ENCODE peak calls at places on chromosomes 5 and 9, in eight cellular contexts. One of them, this sample, is unnamed.

GRCh38 chr5:73119492-73120157 is 750 bp upstream of the TMEM171 start:
- DNase-seq in Kasumi-1: no peak
- DNase-seq in cardiac fibroblast: no peak
- DNase-seq in GM03348: no peak
- DNase-seq in EH: no peak
- DNase-seq in mesothelial cell of epicardium: no peak
- DNase-seq in HuH-7: no peak
- DNase-seq in MCF 10A: peak
- DNase-seq in this sample: no peak

GRCh38 chr9:92721548-92721947 is 43.1 kb downstream of the BICD2 start:
- DNase-seq in Kasumi-1: no peak
- DNase-seq in cardiac fibroblast: no peak
- DNase-seq in GM03348: no peak
- DNase-seq in EH: peak
- DNase-seq in mesothelial cell of epicardium: no peak
- DNase-seq in HuH-7: no peak
- DNase-seq in MCF 10A: no peak
- DNase-seq in this sample: no peak

GRCh38 chr5:59873113-59873512 is 20.4 kb downstream of the PDE4D start:
- DNase-seq in Kasumi-1: no peak
- DNase-seq in cardiac fibroblast: peak
- DNase-seq in GM03348: peak
- DNase-seq in EH: peak
- DNase-seq in mesothelial cell of epicardium: no peak
- DNase-seq in HuH-7: no peak
- DNase-seq in MCF 10A: no peak
- DNase-seq in this sample: no peak

GRCh38 chr9:96618209-96619108 is 1.2 kb downstream of the CDC14B start:
- DNase-seq in Kasumi-1: no peak
- DNase-seq in cardiac fibroblast: peak
- DNase-seq in GM03348: peak
- DNase-seq in EH: peak
- DNase-seq in mesothelial cell of epicardium: peak
- DNase-seq in HuH-7: peak
- DNase-seq in MCF 10A: peak
- DNase-seq in this sample: no peak

GRCh38 chr9:135566552-135566951 is 5.0 kb downstream of the PAEP start:
- DNase-seq in Kasumi-1: no peak
- DNase-seq in cardiac fibroblast: no peak
- DNase-seq in GM03348: no peak
- DNase-seq in EH: no peak
- DNase-seq in mesothelial cell of epicardium: no peak
- DNase-seq in HuH-7: no peak
- DNase-seq in MCF 10A: peak
- DNase-seq in this sample: peak

GRCh38 chr5:150600951-150601773 is 39.3 kb upstream of the SYNPO start:
- DNase-seq in Kasumi-1: no peak
- DNase-seq in cardiac fibroblast: no peak
- DNase-seq in GM03348: peak
- DNase-seq in EH: peak
- DNase-seq in mesothelial cell of epicardium: no peak
- DNase-seq in HuH-7: no peak
- DNase-seq in MCF 10A: no peak
- DNase-seq in this sample: no peak

GRCh38 chr9:12776775-12777055 is 1.9 kb downstream of the LURAP1L start:
- DNase-seq in Kasumi-1: no peak
- DNase-seq in cardiac fibroblast: peak
- DNase-seq in GM03348: peak
- DNase-seq in EH: no peak
- DNase-seq in mesothelial cell of epicardium: no peak
- DNase-seq in HuH-7: no peak
- DNase-seq in MCF 10A: no peak
- DNase-seq in this sample: no peak

GRCh38 chr9:111965566-111966019 is 69.0 kb downstream of the UGCG start:
- DNase-seq in Kasumi-1: no peak
- DNase-seq in cardiac fibroblast: peak
- DNase-seq in GM03348: peak
- DNase-seq in EH: peak
- DNase-seq in mesothelial cell of epicardium: no peak
- DNase-seq in HuH-7: no peak
- DNase-seq in MCF 10A: peak
- DNase-seq in this sample: no peak

GRCh38 chr5:84831701-84832100 is 447.0 kb upstream of the EDIL3 start:
- DNase-seq in Kasumi-1: no peak
- DNase-seq in cardiac fibroblast: no peak
- DNase-seq in GM03348: no peak
- DNase-seq in EH: no peak
- DNase-seq in mesothelial cell of epicardium: no peak
- DNase-seq in HuH-7: no peak
- DNase-seq in MCF 10A: no peak
- DNase-seq in this sample: no peak

GRCh38 chr5:35246928-35247644 is 16.8 kb upstream of the PRLR start:
- DNase-seq in Kasumi-1: no peak
- DNase-seq in cardiac fibroblast: peak
- DNase-seq in GM03348: peak
- DNase-seq in EH: no peak
- DNase-seq in mesothelial cell of epicardium: no peak
- DNase-seq in HuH-7: no peak
- DNase-seq in MCF 10A: no peak
- DNase-seq in this sample: no peak

GRCh38 chr5:42586625-42587024 is 163.4 kb downstream of the GHR start:
- DNase-seq in Kasumi-1: no peak
- DNase-seq in cardiac fibroblast: peak
- DNase-seq in GM03348: no peak
- DNase-seq in EH: no peak
- DNase-seq in mesothelial cell of epicardium: no peak
- DNase-seq in HuH-7: no peak
- DNase-seq in MCF 10A: peak
- DNase-seq in this sample: no peak

GRCh38 chr9:119369670-119370366 is 583 bp upstream of the BRINP1 start:
- DNase-seq in Kasumi-1: no peak
- DNase-seq in cardiac fibroblast: no peak
- DNase-seq in GM03348: no peak
- DNase-seq in EH: no peak
- DNase-seq in mesothelial cell of epicardium: no peak
- DNase-seq in HuH-7: no peak
- DNase-seq in MCF 10A: no peak
- DNase-seq in this sample: no peak

GRCh38 chr5:135215617-135215995 is 181.6 kb upstream of the PITX1 start:
- DNase-seq in Kasumi-1: no peak
- DNase-seq in cardiac fibroblast: no peak
- DNase-seq in GM03348: no peak
- DNase-seq in EH: no peak
- DNase-seq in mesothelial cell of epicardium: peak
- DNase-seq in HuH-7: no peak
- DNase-seq in MCF 10A: no peak
- DNase-seq in this sample: no peak

GRCh38 chr9:137138058-137138697 is 776 bp upstream of the GRIN1 start:
- DNase-seq in Kasumi-1: no peak
- DNase-seq in cardiac fibroblast: no peak
- DNase-seq in GM03348: no peak
- DNase-seq in EH: no peak
- DNase-seq in mesothelial cell of epicardium: no peak
- DNase-seq in HuH-7: no peak
- DNase-seq in MCF 10A: no peak
- DNase-seq in this sample: peak

GRCh38 chr5:171630670-171631065 is 154.9 kb upstream of the SMIM23 start:
- DNase-seq in Kasumi-1: no peak
- DNase-seq in cardiac fibroblast: no peak
- DNase-seq in GM03348: no peak
- DNase-seq in EH: no peak
- DNase-seq in mesothelial cell of epicardium: no peak
- DNase-seq in HuH-7: no peak
- DNase-seq in MCF 10A: no peak
- DNase-seq in this sample: no peak

GRCh38 chr5:143554194-143554717 is 150.8 kb upstream of the NR3C1 start:
- DNase-seq in Kasumi-1: no peak
- DNase-seq in cardiac fibroblast: peak
- DNase-seq in GM03348: peak
- DNase-seq in EH: peak
- DNase-seq in mesothelial cell of epicardium: no peak
- DNase-seq in HuH-7: no peak
- DNase-seq in MCF 10A: peak
- DNase-seq in this sample: no peak

GRCh38 chr5:458547-459353 is 15.8 kb downstream of the EXOC3 start:
- DNase-seq in Kasumi-1: no peak
- DNase-seq in cardiac fibroblast: peak
- DNase-seq in GM03348: peak
- DNase-seq in EH: peak
- DNase-seq in mesothelial cell of epicardium: no peak
- DNase-seq in HuH-7: no peak
- DNase-seq in MCF 10A: peak
- DNase-seq in this sample: no peak

GRCh38 chr9:69857131-69857530 is 36.5 kb downstream of the CFAP95 start:
- DNase-seq in Kasumi-1: no peak
- DNase-seq in cardiac fibroblast: peak
- DNase-seq in GM03348: peak
- DNase-seq in EH: peak
- DNase-seq in mesothelial cell of epicardium: no peak
- DNase-seq in HuH-7: no peak
- DNase-seq in MCF 10A: peak
- DNase-seq in this sample: no peak

GRCh38 chr5:145752947-145753346 is 82.2 kb downstream of the PRELID2 start:
- DNase-seq in Kasumi-1: no peak
- DNase-seq in cardiac fibroblast: peak
- DNase-seq in GM03348: no peak
- DNase-seq in EH: peak
- DNase-seq in mesothelial cell of epicardium: no peak
- DNase-seq in HuH-7: no peak
- DNase-seq in MCF 10A: peak
- DNase-seq in this sample: no peak

GRCh38 chr9:133049043-133049442 is 12.7 kb upstream of the CEL start:
- DNase-seq in Kasumi-1: no peak
- DNase-seq in cardiac fibroblast: no peak
- DNase-seq in GM03348: no peak
- DNase-seq in EH: no peak
- DNase-seq in mesothelial cell of epicardium: no peak
- DNase-seq in HuH-7: no peak
- DNase-seq in MCF 10A: no peak
- DNase-seq in this sample: no peak

GRCh38 chr5:89083791-89084190 is 200.8 kb upstream of the MEF2C start:
- DNase-seq in Kasumi-1: no peak
- DNase-seq in cardiac fibroblast: no peak
- DNase-seq in GM03348: peak
- DNase-seq in EH: peak
- DNase-seq in mesothelial cell of epicardium: no peak
- DNase-seq in HuH-7: no peak
- DNase-seq in MCF 10A: no peak
- DNase-seq in this sample: no peak

GRCh38 chr9:128274245-128274644 is 1.6 kb downstream of the GOLGA2 start:
- DNase-seq in Kasumi-1: no peak
- DNase-seq in cardiac fibroblast: no peak
- DNase-seq in GM03348: no peak
- DNase-seq in EH: no peak
- DNase-seq in mesothelial cell of epicardium: no peak
- DNase-seq in HuH-7: no peak
- DNase-seq in MCF 10A: no peak
- DNase-seq in this sample: no peak

GRCh38 chr9:105007143-105007542 is 79.2 kb upstream of the ABCA1 start:
- DNase-seq in Kasumi-1: peak
- DNase-seq in cardiac fibroblast: peak
- DNase-seq in GM03348: peak
- DNase-seq in EH: peak
- DNase-seq in mesothelial cell of epicardium: no peak
- DNase-seq in HuH-7: no peak
- DNase-seq in MCF 10A: peak
- DNase-seq in this sample: no peak

GRCh38 chr5:61051267-61051666 is 106.3 kb downstream of the NDUFAF2 start:
- DNase-seq in Kasumi-1: no peak
- DNase-seq in cardiac fibroblast: peak
- DNase-seq in GM03348: peak
- DNase-seq in EH: peak
- DNase-seq in mesothelial cell of epicardium: no peak
- DNase-seq in HuH-7: no peak
- DNase-seq in MCF 10A: peak
- DNase-seq in this sample: no peak

GRCh38 chr9:105064248-105065118 is 136.5 kb upstream of the ABCA1 start:
- DNase-seq in Kasumi-1: no peak
- DNase-seq in cardiac fibroblast: peak
- DNase-seq in GM03348: peak
- DNase-seq in EH: peak
- DNase-seq in mesothelial cell of epicardium: peak
- DNase-seq in HuH-7: peak
- DNase-seq in MCF 10A: peak
- DNase-seq in this sample: peak

GRCh38 chr9:95991326-95991725 is 115.8 kb downstream of the ERCC6L2 start:
- DNase-seq in Kasumi-1: no peak
- DNase-seq in cardiac fibroblast: no peak
- DNase-seq in GM03348: no peak
- DNase-seq in EH: no peak
- DNase-seq in mesothelial cell of epicardium: no peak
- DNase-seq in HuH-7: no peak
- DNase-seq in MCF 10A: no peak
- DNase-seq in this sample: no peak

GRCh38 chr5:14440598-14441401 is 140.8 kb upstream of the OTULINL start:
- DNase-seq in Kasumi-1: no peak
- DNase-seq in cardiac fibroblast: peak
- DNase-seq in GM03348: peak
- DNase-seq in EH: peak
- DNase-seq in mesothelial cell of epicardium: peak
- DNase-seq in HuH-7: no peak
- DNase-seq in MCF 10A: no peak
- DNase-seq in this sample: no peak

GRCh38 chr9:86955554-86955953 is 8.2 kb upstream of the GAS1 start:
- DNase-seq in Kasumi-1: no peak
- DNase-seq in cardiac fibroblast: peak
- DNase-seq in GM03348: no peak
- DNase-seq in EH: no peak
- DNase-seq in mesothelial cell of epicardium: no peak
- DNase-seq in HuH-7: no peak
- DNase-seq in MCF 10A: no peak
- DNase-seq in this sample: no peak